ENCODE peak calls at places on chromosomes 13 and 19, in five cellular contexts. T, Y, G, U and Q are unnamed samples.

GRCh38 chr19:888615-889385 is 4.2 kb downstream of the MED16 start:
- DNase-seq in T (no peak), Y (no peak), G (no peak), U (no peak), Q (no peak)

GRCh38 chr19:39246951-39247669 is 1.5 kb downstream of the IFNL4 start:
- DNase-seq in T (no peak), Y (peak), G (no peak), U (peak), Q (no peak)

GRCh38 chr19:32339988-32340874 is 5.2 kb upstream of the ZNF507 start:
- DNase-seq in T (peak), Y (peak), G (no peak), U (no peak), Q (peak)

GRCh38 chr13:107678075-107678689 is 537.2 kb downstream of the LIG4 start:
- DNase-seq in T (no peak), Y (no peak), G (peak), U (no peak), Q (no peak)

GRCh38 chr19:2711175-2711936 is 8.9 kb upstream of the GNG7 start:
- DNase-seq in T (no peak), Y (peak), G (peak), U (no peak), Q (no peak)

GRCh38 chr19:3386447-3387234 is 20.3 kb downstream of the NFIC start:
- DNase-seq in T (no peak), Y (no peak), G (no peak), U (no peak), Q (no peak)

GRCh38 chr19:58034476-58034790 is 608 bp downstream of the ZSCAN1 start:
- DNase-seq in T (no peak), Y (no peak), G (no peak), U (no peak), Q (no peak)

GRCh38 chr19:17883627-17884413 is 12.1 kb downstream of the SLC5A5 start:
- DNase-seq in T (no peak), Y (no peak), G (no peak), U (no peak), Q (no peak)

DNA sequence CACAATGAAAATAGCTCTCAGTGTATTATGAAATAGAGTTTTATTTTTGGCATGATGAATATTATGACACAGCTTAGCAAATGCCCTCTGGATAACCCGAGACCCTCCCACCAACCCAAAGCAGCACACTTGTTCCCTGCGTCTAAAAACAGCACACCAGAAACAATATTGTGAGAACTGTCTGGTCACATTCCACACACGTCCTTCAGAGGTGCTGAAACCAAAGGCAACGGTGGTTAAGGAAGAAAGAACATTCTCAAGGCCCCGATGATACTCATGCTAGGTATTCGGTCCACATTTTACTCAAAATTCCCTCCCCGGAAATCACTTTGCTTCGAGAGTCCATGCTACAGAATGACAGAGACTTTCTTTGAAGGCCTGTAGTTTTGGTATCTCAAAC is 156.7 kb downstream of the SLC7A1 start:
- DNase-seq in T (no peak), Y (peak), G (no peak), U (no peak), Q (no peak)
- H3K4me3 ChIP-seq in T (no peak), Y (no peak), G (no peak), U (no peak), Q (no peak)

DNA sequence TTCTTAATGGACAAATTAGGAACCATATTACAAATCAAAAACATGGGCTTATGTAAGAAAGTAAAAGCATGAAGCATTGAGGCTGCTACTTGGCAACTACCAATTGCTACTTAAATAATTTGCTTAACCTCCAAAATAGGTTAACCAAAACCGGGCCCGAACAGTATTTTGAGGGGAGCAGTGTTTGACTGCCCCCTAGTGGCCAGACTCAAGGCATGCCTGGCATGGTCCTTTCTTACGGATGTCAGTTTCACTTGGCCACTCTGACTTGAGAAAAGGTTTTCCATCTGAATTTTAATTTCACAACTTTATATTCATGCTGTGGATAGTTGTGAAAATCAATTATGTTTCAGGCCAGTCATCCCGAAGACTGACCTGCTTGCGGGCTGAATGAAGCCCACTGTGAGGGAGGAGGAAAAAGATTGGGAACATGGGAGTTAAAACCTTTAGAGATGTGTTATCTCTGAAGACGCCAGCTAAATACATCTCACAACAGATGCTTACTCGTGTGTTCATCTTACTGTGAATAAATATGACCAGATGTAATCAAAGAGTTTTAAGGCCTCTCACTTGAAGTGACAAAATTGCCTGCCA is 2.9 kb downstream of the RXFP2 start:
- DNase-seq in T (peak), Y (peak), G (peak), U (peak), Q (peak)
- H3K4me3 ChIP-seq in T (no peak), Y (no peak), G (no peak), U (no peak), Q (no peak)

GRCh38 chr13:101965096-101965495 is 436.8 kb downstream of the FGF14 start:
- DNase-seq in T (no peak), Y (no peak), G (no peak), U (no peak), Q (no peak)

GRCh38 chr13:101972191-101972590 is 429.7 kb downstream of the FGF14 start:
- DNase-seq in T (no peak), Y (no peak), G (no peak), U (no peak), Q (no peak)

GRCh38 chr13:101967216-101967615 is 434.6 kb downstream of the FGF14 start:
- DNase-seq in T (no peak), Y (no peak), G (no peak), U (no peak), Q (no peak)

DNA sequence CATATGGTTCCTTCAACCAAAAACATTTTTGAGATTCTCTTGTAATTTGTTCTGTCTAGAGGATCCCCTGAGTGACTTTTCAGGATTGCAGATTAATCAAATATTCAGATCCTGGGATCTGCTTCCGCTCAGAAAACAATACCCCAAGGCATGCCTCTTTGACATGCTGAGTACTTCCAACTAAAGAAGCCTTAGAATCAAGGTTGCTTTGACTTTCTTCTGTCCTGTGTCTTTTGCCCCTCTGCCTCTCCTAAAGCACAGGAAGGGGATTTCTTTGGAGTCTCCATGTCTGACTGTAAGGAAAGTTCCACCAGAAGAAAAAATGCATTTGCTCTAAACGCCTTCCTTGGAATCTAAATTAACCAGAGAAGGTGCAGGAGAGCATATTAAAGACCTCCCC is 431.5 kb downstream of the FGF14 start:
- DNase-seq in T (no peak), Y (no peak), G (no peak), U (no peak), Q (no peak)
- H3K4me3 ChIP-seq in T (no peak), Y (no peak), G (no peak), U (no peak), Q (no peak)

GRCh38 chr19:11535792-11536595 is 2.7 kb upstream of the CNN1 start:
- DNase-seq in T (peak), Y (peak), G (peak), U (peak), Q (peak)

GRCh38 chr19:11540642-11541041 is 2.0 kb downstream of the CNN1 start:
- DNase-seq in T (no peak), Y (no peak), G (no peak), U (no peak), Q (no peak)

GRCh38 chr19:11539495-11540365 is 1.1 kb downstream of the CNN1 start:
- DNase-seq in T (peak), Y (peak), G (no peak), U (no peak), Q (no peak)

GRCh38 chr19:11541238-11541637 is 2.6 kb downstream of the CNN1 start:
- DNase-seq in T (no peak), Y (no peak), G (no peak), U (no peak), Q (no peak)

GRCh38 chr19:11538232-11539036 is at the start of gene CNN1:
- DNase-seq in T (peak), Y (peak), G (peak), U (no peak), Q (no peak)
- H3K4me3 ChIP-seq in T (peak), Y (peak), G (peak), U (no peak), Q (no peak)